ENCODE peak calls at places on chromosomes 1 and 21, in four cellular contexts. One of them, this sample, is unnamed.

GRCh38 chr1:11670747-11671146 is 6.7 kb downstream of the FBXO6 start:
- DNase-seq in neural crest cell: no peak
- DNase-seq in fibroblast of lung: no peak
- DNase-seq in epithelial cell of esophagus: no peak
- DNase-seq in this sample: no peak

GRCh38 chr1:92543131-92544055 is 56.7 kb upstream of the GFI1 start:
- DNase-seq in neural crest cell: no peak
- DNase-seq in fibroblast of lung: no peak
- DNase-seq in epithelial cell of esophagus: no peak
- DNase-seq in this sample: no peak

GRCh38 chr1:163561570-163562295 is 240.0 kb downstream of the NUF2 start:
- DNase-seq in neural crest cell: no peak
- DNase-seq in fibroblast of lung: peak; percentile 38
- DNase-seq in epithelial cell of esophagus: peak; percentile 33
- DNase-seq in this sample: no peak

GRCh38 chr1:225691861-225692516 is 39.1 kb upstream of the ENAH start:
- DNase-seq in neural crest cell: no peak
- DNase-seq in fibroblast of lung: peak; percentile 67
- DNase-seq in epithelial cell of esophagus: no peak
- DNase-seq in this sample: no peak

GRCh38 chr1:55970711-55971110 is 608.7 kb downstream of the PLPP3 start:
- DNase-seq in neural crest cell: no peak
- DNase-seq in fibroblast of lung: peak; percentile 78
- DNase-seq in epithelial cell of esophagus: no peak
- DNase-seq in this sample: no peak

GRCh38 chr1:21104683-21105082 is 72.0 kb downstream of the EIF4G3 start:
- DNase-seq in neural crest cell: no peak
- DNase-seq in fibroblast of lung: no peak
- DNase-seq in epithelial cell of esophagus: no peak
- DNase-seq in this sample: no peak

GRCh38 chr1:109266965-109267364 is 16.0 kb downstream of the PSRC1 start:
- DNase-seq in neural crest cell: no peak
- DNase-seq in fibroblast of lung: peak; percentile 29
- DNase-seq in epithelial cell of esophagus: peak; percentile 92
- DNase-seq in this sample: no peak

GRCh38 chr1:206794294-206794908 is 22.1 kb upstream of the IL10 start:
- DNase-seq in neural crest cell: no peak
- DNase-seq in fibroblast of lung: no peak
- DNase-seq in epithelial cell of esophagus: no peak
- DNase-seq in this sample: no peak

GRCh38 chr1:55848906-55849305 is 633.7 kb upstream of the USP24 start:
- DNase-seq in neural crest cell: no peak
- DNase-seq in fibroblast of lung: peak; percentile 66
- DNase-seq in epithelial cell of esophagus: peak; percentile 39
- DNase-seq in this sample: no peak

GRCh38 chr1:173669491-173669941 is at the start of gene ANKRD45:
- DNase-seq in neural crest cell: peak; percentile 54
- DNase-seq in fibroblast of lung: peak; percentile 45
- DNase-seq in epithelial cell of esophagus: peak; percentile 40
- DNase-seq in this sample: peak; percentile 25

GRCh38 chr1:150545486-150546032 is 3.6 kb upstream of the ADAMTSL4 start:
- DNase-seq in neural crest cell: no peak
- DNase-seq in fibroblast of lung: no peak
- DNase-seq in epithelial cell of esophagus: no peak
- DNase-seq in this sample: no peak

GRCh38 chr1:21337931-21338567 is 47.8 kb upstream of the ECE1 start:
- DNase-seq in neural crest cell: no peak
- DNase-seq in fibroblast of lung: peak; percentile 99
- DNase-seq in epithelial cell of esophagus: no peak
- DNase-seq in this sample: no peak

GRCh38 chr1:2413495-2414296 is 1.3 kb upstream of the PEX10 start:
- DNase-seq in neural crest cell: no peak
- DNase-seq in fibroblast of lung: no peak
- DNase-seq in epithelial cell of esophagus: no peak
- DNase-seq in this sample: no peak

GRCh38 chr1:234624718-234625117 is 14.7 kb upstream of the IRF2BP2 start:
- DNase-seq in neural crest cell: no peak
- DNase-seq in fibroblast of lung: no peak
- DNase-seq in epithelial cell of esophagus: no peak
- DNase-seq in this sample: no peak

GRCh38 chr1:58358311-58358710 is 188.2 kb downstream of the OMA1 start:
- DNase-seq in neural crest cell: no peak
- DNase-seq in fibroblast of lung: peak; percentile 28
- DNase-seq in epithelial cell of esophagus: peak; percentile 42
- DNase-seq in this sample: peak; percentile 17

GRCh38 chr1:165225650-165226049 is 130.9 kb downstream of the LMX1A start:
- DNase-seq in neural crest cell: no peak
- DNase-seq in fibroblast of lung: no peak
- DNase-seq in epithelial cell of esophagus: no peak
- DNase-seq in this sample: no peak

GRCh38 chr1:6393400-6394187 is at the start of gene ACOT7:
- DNase-seq in neural crest cell: peak; percentile 77
- DNase-seq in fibroblast of lung: peak; percentile 82
- DNase-seq in epithelial cell of esophagus: peak; percentile 92
- DNase-seq in this sample: peak; percentile 91

GRCh38 chr1:77063118-77063517 is 156.1 kb downstream of the PIGK start:
- DNase-seq in neural crest cell: no peak
- DNase-seq in fibroblast of lung: peak; percentile 5
- DNase-seq in epithelial cell of esophagus: no peak
- DNase-seq in this sample: no peak

GRCh38 chr1:156074661-156075060 is 7.6 kb downstream of the MEX3A start:
- DNase-seq in neural crest cell: no peak
- DNase-seq in fibroblast of lung: no peak
- DNase-seq in epithelial cell of esophagus: no peak
- DNase-seq in this sample: no peak

GRCh38 chr1:25826571-25826970 is 6.8 kb downstream of the MTFR1L start:
- DNase-seq in neural crest cell: no peak
- DNase-seq in fibroblast of lung: no peak
- DNase-seq in epithelial cell of esophagus: no peak
- DNase-seq in this sample: no peak

GRCh38 chr1:193141804-193142203 is 20.0 kb downstream of the CDC73 start:
- DNase-seq in neural crest cell: no peak
- DNase-seq in fibroblast of lung: no peak
- DNase-seq in epithelial cell of esophagus: no peak
- DNase-seq in this sample: no peak

GRCh38 chr1:224106568-224107281 is 7.2 kb upstream of the FBXO28 start:
- DNase-seq in neural crest cell: no peak
- DNase-seq in fibroblast of lung: peak; percentile 56
- DNase-seq in epithelial cell of esophagus: peak; percentile 66
- DNase-seq in this sample: peak; percentile 52
- TF ChIP-seq CTCF in neural crest cell: peak; percentile 57
- TF ChIP-seq CTCF in fibroblast of lung: peak; percentile 54
- TF ChIP-seq CTCF in epithelial cell of esophagus: peak; percentile 75
- TF ChIP-seq CTCF in this sample: peak; percentile 34

DNA sequence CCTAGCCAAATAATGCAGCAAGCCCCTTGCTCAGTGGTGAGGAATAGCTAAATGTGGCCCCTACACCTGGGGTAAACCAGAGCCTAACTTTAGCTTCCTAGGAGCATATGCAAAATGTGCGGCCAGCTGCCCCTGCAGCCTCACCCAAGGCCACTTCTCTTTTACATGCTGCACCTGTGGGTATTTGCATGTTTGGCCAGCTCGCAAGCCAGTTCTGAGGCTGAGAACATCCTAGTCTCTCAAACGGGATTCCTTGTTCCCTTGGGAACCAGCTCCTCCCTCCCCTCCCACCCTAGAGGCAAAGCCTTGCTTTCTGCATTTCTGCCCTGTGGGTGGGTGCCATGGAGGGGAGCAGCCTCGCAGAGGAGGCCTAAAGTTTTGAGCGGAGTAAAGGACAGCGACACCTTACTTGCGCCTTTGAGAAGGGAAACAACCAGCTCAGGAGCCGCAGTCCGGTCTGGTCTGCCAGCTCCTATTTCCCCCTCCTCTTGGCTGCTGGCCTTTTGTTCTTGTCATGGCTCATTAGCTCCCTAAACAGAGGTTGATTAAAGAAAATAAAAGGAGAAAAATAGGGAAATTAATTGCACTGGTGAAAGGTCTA is 68.5 kb downstream of the TEX35 start:
- DNase-seq in neural crest cell: no peak
- DNase-seq in fibroblast of lung: no peak
- DNase-seq in epithelial cell of esophagus: no peak
- DNase-seq in this sample: no peak
- TF ChIP-seq CTCF in neural crest cell: no peak
- TF ChIP-seq CTCF in fibroblast of lung: no peak
- TF ChIP-seq CTCF in epithelial cell of esophagus: no peak
- TF ChIP-seq CTCF in this sample: no peak

GRCh38 chr1:208652300-208653160 is 408.3 kb upstream of the PLXNA2 start:
- DNase-seq in neural crest cell: peak; percentile 52
- DNase-seq in fibroblast of lung: peak; percentile 81
- DNase-seq in epithelial cell of esophagus: peak; percentile 70
- DNase-seq in this sample: peak; percentile 70

DNA sequence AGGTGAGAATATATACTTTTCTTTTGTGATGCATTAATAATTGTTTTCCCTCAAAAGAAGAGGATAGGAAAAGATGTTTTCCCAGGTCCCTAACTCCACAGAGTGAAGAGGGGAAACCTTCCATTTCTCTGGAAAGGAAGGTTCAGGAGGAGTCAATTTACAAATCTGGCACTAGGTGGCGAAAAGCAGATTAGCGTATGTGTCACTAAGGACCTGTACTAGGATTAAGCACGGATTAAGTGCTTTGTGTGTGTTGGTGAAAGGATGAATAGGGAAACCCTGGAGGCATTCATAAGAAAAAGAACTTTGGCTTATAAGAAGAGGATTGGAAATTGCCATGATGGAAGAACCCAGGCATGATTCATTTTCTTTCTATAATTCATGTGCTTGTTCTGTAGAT is 410.1 kb upstream of the PLXNA2 start:
- DNase-seq in neural crest cell: no peak
- DNase-seq in fibroblast of lung: peak; percentile 11
- DNase-seq in epithelial cell of esophagus: peak; percentile 63
- DNase-seq in this sample: peak; percentile 8
- TF ChIP-seq CTCF in neural crest cell: peak; percentile 56
- TF ChIP-seq CTCF in fibroblast of lung: peak; percentile 40
- TF ChIP-seq CTCF in epithelial cell of esophagus: peak; percentile 73
- TF ChIP-seq CTCF in this sample: peak; percentile 26

DNA sequence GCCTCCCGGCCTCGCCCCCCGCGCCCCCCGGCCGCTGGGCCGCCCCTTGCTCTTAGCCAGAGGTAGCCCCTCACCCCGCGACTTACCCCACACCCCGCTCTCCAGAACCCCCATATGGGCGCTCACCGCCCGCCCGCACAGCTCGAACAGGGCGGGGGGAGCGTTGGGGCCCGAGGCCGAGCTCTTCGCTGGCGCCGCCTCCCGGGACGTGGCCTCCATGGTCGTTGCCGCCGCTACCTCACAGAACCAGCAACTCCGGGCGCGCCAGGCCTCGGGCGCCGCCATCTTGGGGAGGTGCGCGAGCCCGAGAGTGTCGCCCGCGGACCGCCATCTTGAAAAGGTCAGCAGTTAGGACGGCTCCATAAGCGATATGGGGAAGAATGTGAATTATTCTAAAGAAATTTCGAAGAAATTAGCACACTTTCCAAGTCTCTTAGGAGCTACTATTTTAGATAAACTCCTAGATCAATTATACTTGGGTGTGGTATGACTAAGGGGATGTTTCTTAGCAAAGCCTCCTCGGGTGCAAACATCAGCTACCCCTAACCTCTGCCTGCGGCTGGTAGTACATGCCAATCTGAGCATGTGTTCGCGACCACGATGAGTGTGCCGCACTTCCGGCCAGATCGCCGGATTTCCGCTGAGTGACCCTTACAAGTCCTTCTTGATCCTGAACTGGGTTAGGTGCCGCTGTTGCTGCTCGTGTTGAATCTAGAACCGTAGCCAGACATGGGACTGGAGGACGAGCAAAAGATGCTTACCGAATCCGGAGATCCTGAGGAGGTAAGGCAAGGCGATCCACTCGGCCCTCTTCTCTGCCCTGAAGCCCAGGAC is at the start of the genes LRRC41 and UQCRH:
- DNase-seq in neural crest cell: peak; percentile 94
- DNase-seq in fibroblast of lung: peak; percentile 99
- DNase-seq in epithelial cell of esophagus: peak; percentile 98
- DNase-seq in this sample: peak; percentile 88
- TF ChIP-seq CTCF in neural crest cell: no peak
- TF ChIP-seq CTCF in fibroblast of lung: no peak
- TF ChIP-seq CTCF in epithelial cell of esophagus: no peak
- TF ChIP-seq CTCF in this sample: no peak

GRCh38 chr21:44267655-44268142 is 6.0 kb upstream of the DNMT3L start:
- DNase-seq in neural crest cell: no peak
- DNase-seq in fibroblast of lung: peak; percentile 3
- DNase-seq in epithelial cell of esophagus: no peak
- DNase-seq in this sample: no peak
- TF ChIP-seq CTCF in neural crest cell: no peak
- TF ChIP-seq CTCF in fibroblast of lung: no peak
- TF ChIP-seq CTCF in epithelial cell of esophagus: peak; percentile 4
- TF ChIP-seq CTCF in this sample: peak; percentile 8

DNA sequence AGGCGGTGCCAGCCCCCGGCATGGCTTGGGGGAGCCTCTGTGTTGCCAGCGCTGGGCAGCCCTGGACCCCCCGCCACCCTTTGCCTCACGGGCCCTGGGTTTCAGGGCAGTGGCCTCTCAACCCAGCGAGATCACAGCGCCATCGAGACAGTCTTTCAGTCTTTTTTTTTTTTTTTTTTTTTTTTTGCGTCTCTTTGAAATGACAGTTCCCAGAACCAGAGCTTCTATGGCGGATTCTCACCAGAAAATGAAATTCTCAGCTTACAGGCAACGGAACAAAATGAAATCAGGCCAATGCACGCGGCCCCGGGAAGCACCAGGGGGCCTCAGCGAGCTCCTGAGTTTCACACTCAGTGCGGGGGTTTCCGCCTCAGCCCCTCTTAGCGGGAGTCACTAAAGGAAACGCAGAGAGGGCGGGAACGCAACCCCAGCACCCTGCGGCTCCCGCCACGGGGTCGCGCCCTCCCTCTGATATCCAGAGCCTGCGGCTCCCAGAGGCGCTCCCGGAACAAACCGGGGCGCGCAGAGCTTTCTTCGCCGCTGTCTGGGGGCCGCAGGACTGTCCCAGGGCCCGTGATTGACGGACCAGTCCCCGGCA is 8.0 kb upstream of the COL6A1 start:
- DNase-seq in neural crest cell: peak; percentile 83
- DNase-seq in fibroblast of lung: peak; percentile 88
- DNase-seq in epithelial cell of esophagus: peak; percentile 25
- DNase-seq in this sample: peak; percentile 69
- TF ChIP-seq CTCF in neural crest cell: peak; percentile 74
- TF ChIP-seq CTCF in fibroblast of lung: peak; percentile 78
- TF ChIP-seq CTCF in epithelial cell of esophagus: peak; percentile 62
- TF ChIP-seq CTCF in this sample: peak; percentile 81